ENCODE peak calls at places on chromosome 7, in six cellular contexts. Q is cardiac fibroblast, A is fibroblast of the aortic adventitia, M is PC-3, G is astrocyte of the spinal cord, D is activated B cell treated with CpG ODN at 0.5 μM for 24 hours. B is an unnamed sample.

GRCh38 chr7:74059681-74060588 is 23.7 kb upstream of the LIMK1 start:
- DNase-seq in Q (no peak), A (peak; percentile 40), M (peak; percentile 77), G (no peak), D (no peak), B (no peak)

GRCh38 chr7:100678291-100678984 is 4.9 kb downstream of the GNB2 start:
- DNase-seq in Q (no peak), A (no peak), M (no peak), G (no peak), D (no peak), B (no peak)

GRCh38 chr7:40507166-40507565 is 372.4 kb downstream of the SUGCT start:
- DNase-seq in Q (no peak), A (no peak), M (peak; percentile 57), G (no peak), D (no peak), B (peak; percentile 24)

GRCh38 chr7:151243411-151244155 is 4.9 kb downstream of the SMARCD3 start:
- DNase-seq in Q (no peak), A (no peak), M (no peak), G (no peak), D (no peak), B (peak; percentile 21)

GRCh38 chr7:12570148-12570528 is 382 bp upstream of the SCIN start:
- DNase-seq in Q (peak; percentile 0), A (no peak), M (peak; percentile 57), G (no peak), D (no peak), B (peak; percentile 13)

GRCh38 chr7:112484671-112485097 is 3.9 kb downstream of the LSMEM1 start:
- DNase-seq in Q (peak; percentile 86), A (peak; percentile 84), M (peak; percentile 85), G (peak; percentile 97), D (no peak), B (no peak)

GRCh38 chr7:132580277-132580676 is 4.0 kb upstream of the PLXNA4 start:
- DNase-seq in Q (no peak), A (no peak), M (peak; percentile 54), G (no peak), D (no peak), B (peak; percentile 8)

GRCh38 chr7:139034855-139035587 is 821 bp downstream of the ZC3HAV1L start:
- DNase-seq in Q (peak; percentile 36), A (peak; percentile 19), M (peak; percentile 16), G (peak; percentile 26), D (no peak), B (peak; percentile 57)

GRCh38 chr7:102439963-102440795 is 6.8 kb downstream of the ORAI2 start:
- DNase-seq in Q (peak; percentile 75), A (peak; percentile 55), M (peak; percentile 90), G (peak; percentile 81), D (no peak), B (no peak)

GRCh38 chr7:51251292-51251691 is 65.3 kb downstream of the COBL start:
- DNase-seq in Q (no peak), A (no peak), M (peak; percentile 30), G (no peak), D (no peak), B (no peak)

GRCh38 chr7:42854521-42855118 is 57.2 kb downstream of the C7orf25 start:
- DNase-seq in Q (no peak), A (no peak), M (no peak), G (no peak), D (no peak), B (no peak)

GRCh38 chr7:99375070-99375807 is 709 bp downstream of the ARPC1B start:
- DNase-seq in Q (peak; percentile 84), A (peak; percentile 72), M (peak; percentile 78), G (peak; percentile 67), D (peak; percentile 72), B (peak; percentile 82)

GRCh38 chr7:117048114-117048853 is 95.0 kb downstream of the ST7 start:
- DNase-seq in Q (no peak), A (no peak), M (no peak), G (no peak), D (no peak), B (no peak)

GRCh38 chr7:141737118-141737835 is 881 bp upstream of the SSBP1 start:
- DNase-seq in Q (peak; percentile 8), A (peak; percentile 11), M (peak; percentile 8), G (no peak), D (no peak), B (peak; percentile 21)

GRCh38 chr7:155455776-155456516 is 2.0 kb upstream of the EN2 start:
- DNase-seq in Q (no peak), A (no peak), M (no peak), G (no peak), D (no peak), B (no peak)

GRCh38 chr7:156969972-156970420 is 20.5 kb downstream of the NOM1 start:
- DNase-seq in Q (peak; percentile 25), A (peak; percentile 41), M (peak; percentile 54), G (peak; percentile 22), D (no peak), B (no peak)

GRCh38 chr7:47291461-47292051 is 290.4 kb downstream of the TNS3 start:
- DNase-seq in Q (peak; percentile 77), A (peak; percentile 86), M (peak; percentile 92), G (peak; percentile 93), D (no peak), B (peak; percentile 73)

GRCh38 chr7:38215734-38216670 is 38.0 kb downstream of the STARD3NL start:
- DNase-seq in Q (peak; percentile 93), A (peak; percentile 91), M (peak; percentile 68), G (peak; percentile 87), D (peak; percentile 40), B (peak; percentile 76)

GRCh38 chr7:19747740-19748339 is 25.6 kb downstream of the TMEM196 start:
- DNase-seq in Q (peak; percentile 60), A (peak; percentile 73), M (peak; percentile 81), G (peak; percentile 59), D (no peak), B (peak; percentile 43)

GRCh38 chr7:13829914-13830603 is 159.4 kb downstream of the ETV1 start:
- DNase-seq in Q (peak; percentile 86), A (peak; percentile 90), M (peak; percentile 75), G (peak; percentile 68), D (no peak), B (no peak)

GRCh38 chr7:32032211-32032610 is 38.0 kb downstream of the PDE1C start:
- DNase-seq in Q (no peak), A (no peak), M (no peak), G (no peak), D (no peak), B (no peak)

GRCh38 chr7:32033006-32033405 is 37.2 kb downstream of the PDE1C start:
- DNase-seq in Q (no peak), A (no peak), M (no peak), G (no peak), D (no peak), B (no peak)

GRCh38 chr7:32030904-32031692 is 39.1 kb downstream of the PDE1C start:
- DNase-seq in Q (no peak), A (no peak), M (no peak), G (no peak), D (no peak), B (no peak)

GRCh38 chr7:32036557-32036956 is 33.6 kb downstream of the PDE1C start:
- DNase-seq in Q (no peak), A (peak; percentile 15), M (peak; percentile 77), G (peak; percentile 64), D (no peak), B (peak; percentile 41)

DNA sequence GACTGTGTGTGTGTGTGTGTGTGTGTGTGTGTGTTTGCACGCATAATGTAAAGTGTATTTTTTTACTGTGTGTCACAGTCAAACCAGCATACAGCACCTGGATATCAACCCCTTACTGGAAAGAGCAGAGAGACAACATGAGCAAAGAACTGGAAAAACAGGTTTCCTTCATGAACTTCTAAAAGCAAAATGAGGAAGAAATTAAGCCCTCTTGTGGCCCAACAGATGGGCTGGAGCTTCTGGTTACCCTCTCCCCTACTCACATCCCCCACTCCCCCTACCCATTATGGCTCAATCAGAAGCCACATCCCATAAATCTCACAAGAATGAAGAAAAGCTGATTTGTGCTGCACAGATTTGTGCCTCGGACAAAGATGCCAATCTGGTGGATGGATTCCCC is 36.2 kb downstream of the PDE1C start:
- DNase-seq in Q (no peak), A (no peak), M (peak; percentile 83), G (no peak), D (no peak), B (no peak)
- TF ChIP-seq CTCF in Q (no peak), A (no peak), M (peak; percentile 51), G (no peak), D (no peak), B (no peak)

DNA sequence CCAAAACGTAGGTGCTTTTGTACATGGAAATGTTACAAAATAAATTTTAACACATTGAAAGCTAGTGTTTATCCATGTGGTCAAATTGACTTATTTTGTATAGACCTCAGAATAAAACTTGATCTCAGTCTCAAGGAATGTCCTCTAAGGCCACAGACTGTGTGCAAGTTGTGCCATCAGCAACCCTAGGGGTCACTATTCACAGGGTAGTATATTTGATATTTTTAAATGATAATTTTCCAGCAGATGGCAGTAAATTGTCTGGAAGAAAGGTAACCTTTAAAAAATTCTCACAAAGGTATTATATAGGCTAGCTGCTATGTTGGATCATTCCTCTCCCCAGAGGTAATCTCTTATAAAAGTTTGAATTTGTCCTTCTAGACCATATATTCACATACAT is 12.9 kb upstream of the SNX10 start:
- DNase-seq in Q (no peak), A (peak; percentile 2), M (peak; percentile 65), G (no peak), D (no peak), B (peak; percentile 33)
- TF ChIP-seq CTCF in Q (no peak), A (peak; percentile 11), M (peak; percentile 79), G (peak; percentile 13), D (no peak), B (no peak)

DNA sequence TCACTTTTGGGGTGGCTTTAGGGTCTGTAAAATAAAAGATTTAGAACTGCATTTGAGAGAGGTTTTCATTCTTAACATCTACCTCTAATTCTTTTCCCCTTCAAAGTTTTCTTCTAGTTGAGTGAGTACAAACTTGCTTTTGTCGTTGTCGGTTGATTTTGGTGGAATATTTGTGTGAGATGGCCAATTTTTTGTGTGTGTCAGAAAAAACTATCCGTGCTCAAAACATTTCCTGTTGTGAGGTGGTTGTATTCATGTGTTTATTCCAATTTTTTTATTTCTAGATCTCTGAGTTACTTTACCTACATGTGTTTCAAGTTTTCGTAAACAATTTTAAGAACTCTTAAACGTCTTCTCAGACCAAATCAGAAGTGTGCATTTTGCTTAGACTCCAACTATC is 1.6 kb downstream of the AHR start:
- DNase-seq in Q (no peak), A (no peak), M (no peak), G (no peak), D (no peak), B (no peak)
- TF ChIP-seq CTCF in Q (no peak), A (no peak), M (no peak), G (no peak), D (no peak), B (no peak)

DNA sequence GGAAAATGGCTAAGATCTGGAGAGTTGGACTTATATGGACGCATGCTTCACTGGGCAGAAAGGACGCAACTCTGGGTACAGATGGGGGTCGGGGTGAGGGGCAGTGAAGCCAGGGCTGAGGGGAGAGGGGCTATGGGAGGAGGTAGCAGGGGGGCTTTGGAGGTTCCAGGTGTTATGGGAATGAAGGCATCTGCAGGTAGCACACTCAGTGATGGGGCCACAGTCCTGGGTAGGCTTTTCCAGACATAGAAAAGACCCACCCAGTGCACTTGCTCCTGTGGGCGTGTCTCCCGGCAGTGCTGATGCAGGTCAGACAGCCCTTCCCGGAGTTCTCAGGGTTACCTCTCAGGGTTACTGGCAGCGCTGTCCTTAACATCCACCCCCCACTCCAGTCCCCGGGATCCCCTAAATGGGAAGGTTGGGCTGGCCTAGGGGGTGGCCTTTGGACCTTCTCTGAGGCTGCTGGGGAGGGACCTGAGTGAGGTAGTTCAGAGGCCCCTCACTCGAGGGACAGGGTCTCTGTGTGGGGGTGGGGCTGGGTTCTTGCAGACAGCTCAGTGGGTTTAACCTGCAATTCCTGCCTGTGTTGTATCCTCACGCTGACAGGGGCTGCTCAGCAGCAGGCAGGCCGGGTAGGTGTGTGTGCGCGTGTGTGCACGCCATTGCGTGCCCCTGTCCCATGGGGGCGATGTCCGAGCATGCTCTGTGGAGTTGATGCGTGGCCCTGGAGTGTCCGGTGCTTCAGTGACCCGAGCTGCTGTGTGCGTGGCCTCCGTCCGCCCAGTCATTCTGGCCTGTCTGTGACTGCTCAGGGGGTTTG is 6.2 kb downstream of the ZYX start:
- DNase-seq in Q (no peak), A (no peak), M (no peak), G (no peak), D (no peak), B (no peak)
- TF ChIP-seq CTCF in Q (peak; percentile 17), A (no peak), M (peak; percentile 22), G (peak; percentile 24), D (no peak), B (no peak)